ENCODE peak calls at places on chromosome 19, in ten cellular contexts. R is nephron progenitor cell; V is neural crest cell; F is astrocyte of the spinal cord; Q is GM03348; E is activated CD4-positive, alpha-beta T cell treated with anti-CD3 and anti-CD28 coated beads, Interleukin-2, amount 50 U/mL, for 4 hours; C is NCI-H1436; W is activated CD8-positive, alpha-beta T cell treated with anti-CD3 and anti-CD28 coated beads for 36 hours; I is naive thymus-derived CD4-positive, alpha-beta T cell; Z is sciatic nerve. N is an unnamed sample.

GRCh38 chr19:32061304-32061703 is 284.1 kb upstream of the ZNF507 start:
- DNase-seq in R (no peak), V (no peak), F (no peak), Q (no peak), E (no peak), C (no peak), W (no peak), I (no peak), Z (no peak), N (no peak)

GRCh38 chr19:46392252-46392801 is 21.0 kb downstream of the CCDC8 start:
- DNase-seq in R (no peak), V (no peak), F (no peak), Q (peak; percentile 64), E (no peak), C (no peak), W (no peak), I (no peak), Z (no peak), N (no peak)

GRCh38 chr19:18029617-18030338 is 21.8 kb downstream of the ARRDC2 start:
- DNase-seq in R (no peak), V (no peak), F (no peak), Q (no peak), E (no peak), C (no peak), W (peak; percentile 15), I (no peak), Z (no peak), N (no peak)

GRCh38 chr19:38386968-38387549 is 775 bp downstream of the GGN start:
- DNase-seq in R (no peak), V (no peak), F (peak; percentile 16), Q (peak; percentile 13), E (no peak), C (no peak), W (no peak), I (no peak), Z (peak; percentile 67), N (no peak)

GRCh38 chr19:2249010-2249866 is at the start of gene AMH:
- DNase-seq in R (no peak), V (no peak), F (no peak), Q (no peak), E (no peak), C (no peak), W (no peak), I (no peak), Z (no peak), N (no peak)

GRCh38 chr19:43731854-43732253 is 16.0 kb downstream of the IRGC start:
- DNase-seq in R (no peak), V (no peak), F (peak; percentile 78), Q (no peak), E (no peak), C (no peak), W (no peak), I (no peak), Z (no peak), N (peak; percentile 70)

GRCh38 chr19:6772028-6772865 is at the start of gene VAV1:
- DNase-seq in R (no peak), V (no peak), F (no peak), Q (no peak), E (peak; percentile 85), C (no peak), W (peak; percentile 93), I (peak; percentile 81), Z (peak; percentile 70), N (peak; percentile 91)

GRCh38 chr19:32098953-32099352 is 246.5 kb upstream of the ZNF507 start:
- DNase-seq in R (no peak), V (no peak), F (no peak), Q (no peak), E (no peak), C (no peak), W (no peak), I (no peak), Z (no peak), N (no peak)

GRCh38 chr19:39515551-39516191 is 732 bp downstream of the SELENOV start:
- DNase-seq in R (peak; percentile 54), V (no peak), F (no peak), Q (no peak), E (no peak), C (no peak), W (peak; percentile 29), I (no peak), Z (peak; percentile 59), N (no peak)

GRCh38 chr19:29263305-29264080 is 50.5 kb upstream of the UQCRFS1 start:
- DNase-seq in R (peak; percentile 79), V (peak; percentile 72), F (no peak), Q (peak; percentile 78), E (peak; percentile 34), C (no peak), W (peak; percentile 68), I (peak; percentile 24), Z (peak; percentile 64), N (peak; percentile 12)

GRCh38 chr19:13302521-13303270 is 152.5 kb downstream of the IER2 start:
- DNase-seq in R (no peak), V (no peak), F (no peak), Q (peak; percentile 47), E (no peak), C (no peak), W (no peak), I (no peak), Z (no peak), N (no peak)

GRCh38 chr19:49666120-49666444 is 349 bp downstream of the BCL2L12 start:
- DNase-seq in R (no peak), V (no peak), F (no peak), Q (no peak), E (no peak), C (no peak), W (no peak), I (no peak), Z (no peak), N (no peak)

GRCh38 chr19:54133312-54133956 is 4.1 kb upstream of the CNOT3 start:
- DNase-seq in R (peak; percentile 26), V (no peak), F (no peak), Q (no peak), E (no peak), C (peak; percentile 92), W (no peak), I (no peak), Z (no peak), N (peak; percentile 34)

GRCh38 chr19:4042731-4043082 is 24.0 kb downstream of the ZBTB7A start:
- DNase-seq in R (no peak), V (no peak), F (no peak), Q (no peak), E (no peak), C (no peak), W (no peak), I (no peak), Z (no peak), N (no peak)

GRCh38 chr19:35317464-35318043 is 11.4 kb upstream of the CD22 start:
- DNase-seq in R (no peak), V (no peak), F (no peak), Q (no peak), E (no peak), C (no peak), W (no peak), I (no peak), Z (no peak), N (peak; percentile 17)

GRCh38 chr19:6769006-6769637 is 1.9 kb upstream of the SH2D3A start:
- DNase-seq in R (no peak), V (no peak), F (no peak), Q (peak; percentile 47), E (no peak), C (no peak), W (no peak), I (no peak), Z (no peak), N (no peak)

GRCh38 chr19:39413269-39413902 is 917 bp downstream of the PLEKHG2 start:
- DNase-seq in R (peak; percentile 86), V (peak; percentile 66), F (peak; percentile 63), Q (peak; percentile 85), E (no peak), C (peak; percentile 62), W (peak; percentile 37), I (no peak), Z (peak; percentile 89), N (no peak)

GRCh38 chr19:41174297-41174928 is 18.6 kb upstream of the CYP2S1 start:
- DNase-seq in R (no peak), V (no peak), F (no peak), Q (no peak), E (no peak), C (no peak), W (no peak), I (no peak), Z (no peak), N (no peak)